ENCODE peak calls at places on chromosome 2, in five cellular contexts. I is vagina, Y is Panc1, O is breast epithelium, P is stomach. Z is an unnamed sample.

GRCh38 chr2:119180891-119181290 is 22.3 kb upstream of the C1QL2 start:
- DNase-seq in P (no peak), I (no peak), Y (no peak), O (no peak), Z (no peak)

GRCh38 chr2:156657809-156658208 is 221.6 kb downstream of the GPD2 start:
- DNase-seq in I (no peak), O (no peak), Y (no peak), P (no peak), Z (no peak)

GRCh38 chr2:170514140-170514539 is 201.0 kb upstream of the SP5 start:
- DNase-seq in P (no peak), I (no peak), Y (no peak), O (no peak), Z (no peak)

GRCh38 chr2:186129767-186130581 is 356.1 kb upstream of the ZC3H15 start:
- DNase-seq in I (no peak), O (no peak), P (no peak), Y (peak; percentile 22), Z (no peak)

GRCh38 chr2:162748566-162749215 is 89.9 kb downstream of the KCNH7 start:
- DNase-seq in P (no peak), O (no peak), Y (no peak), I (no peak), Z (no peak)

GRCh38 chr2:217826505-217826904 is 176.3 kb downstream of the TNS1 start:
- DNase-seq in I (no peak), O (no peak), P (no peak), Y (no peak), Z (peak; percentile 49)

GRCh38 chr2:7997279-7997678 is 684.6 kb upstream of the ID2 start:
- DNase-seq in I (no peak), Y (no peak), P (no peak), O (no peak), Z (no peak)

GRCh38 chr2:184530239-184530638 is 68.1 kb upstream of the ZNF804A start:
- DNase-seq in Y (no peak), P (no peak), I (no peak), O (no peak), Z (no peak)

DNA sequence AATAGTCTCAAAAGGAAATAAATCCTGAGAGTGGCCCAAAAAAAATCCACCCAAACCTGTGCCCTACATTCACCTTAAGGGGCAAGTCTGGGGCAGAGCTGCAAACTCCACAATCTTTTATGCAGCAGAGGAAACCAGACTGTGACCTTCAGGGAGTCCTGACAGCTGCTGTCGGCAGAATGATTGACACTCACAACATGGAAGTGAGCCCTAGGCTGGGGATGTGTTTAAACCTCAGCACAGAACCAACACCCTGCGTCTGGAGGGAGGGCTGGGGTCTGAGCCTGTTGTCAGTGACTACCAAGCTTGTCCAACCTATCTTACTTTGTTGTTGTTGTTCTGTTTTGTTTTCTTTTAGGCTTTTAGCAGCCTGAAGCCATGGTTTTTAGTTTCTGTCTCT is 39.6 kb downstream of the CRACDL start:
- DNase-seq in Y (no peak), O (no peak), P (no peak), I (peak; percentile 54), Z (no peak)
- TF ChIP-seq POLR2AphosphoS5 in Y (no peak), O (no peak), P (no peak), I (no peak), Z (no peak)

GRCh38 chr2:239293450-239294430 is 107.1 kb downstream of the HDAC4 start:
- DNase-seq in I (no peak), P (no peak), Y (no peak), O (peak; percentile 33), Z (peak; percentile 13)
- H3K4me1 ChIP-seq in I (peaks cover 71% of the 10 kb centered on the region), P (peaks cover 76% of the 10 kb centered on the region), Y (peaks cover 10% of the 10 kb centered on the region), O (no peaks in the 10 kb centered on the region), Z (peaks cover 92% of the 10 kb centered on the region)

GRCh38 chr2:100796499-100797100 is 23.3 kb upstream of the NPAS2 start:
- DNase-seq in P (no peak), I (no peak), Y (no peak), O (no peak), Z (no peak)

GRCh38 chr2:100791294-100791935 is 28.5 kb upstream of the NPAS2 start:
- DNase-seq in P (no peak), I (no peak), Y (no peak), O (no peak), Z (no peak)

GRCh38 chr2:100793220-100793619 is 26.7 kb upstream of the NPAS2 start:
- DNase-seq in Y (no peak), O (no peak), P (no peak), I (no peak), Z (no peak)

GRCh38 chr2:100791936-100792308 is 28.0 kb upstream of the NPAS2 start:
- DNase-seq in O (no peak), P (no peak), I (no peak), Y (no peak), Z (no peak)

GRCh38 chr2:100793982-100794381 is 26.0 kb upstream of the NPAS2 start:
- DNase-seq in O (no peak), P (no peak), I (no peak), Y (no peak), Z (no peak)
- TF ChIP-seq POLR2AphosphoS5 in O (no peak), P (no peak), I (no peak), Y (no peak), Z (no peak)

GRCh38 chr2:47169784-47170183 is 14.7 kb upstream of the STPG4 start:
- DNase-seq in I (no peak), P (no peak), Y (no peak), O (no peak), Z (no peak)
- H3K4me1 ChIP-seq in I (peaks cover 94% of the 10 kb centered on the region), P (peaks cover 22% of the 10 kb centered on the region), Y (peaks cover 59% of the 10 kb centered on the region), O (peaks cover 13% of the 10 kb centered on the region), Z (peaks cover 52% of the 10 kb centered on the region)

GRCh38 chr2:231104115-231104713 is 20.6 kb downstream of the HTR2B start:
- DNase-seq in O (no peak), Y (peak; percentile 63), I (no peak), P (peak; percentile 54), Z (peak; percentile 75)
- TF ChIP-seq POLR2AphosphoS5 in O (no peak), Y (no peak), I (peak; percentile 41), P (no peak), Z (no peak)

DNA sequence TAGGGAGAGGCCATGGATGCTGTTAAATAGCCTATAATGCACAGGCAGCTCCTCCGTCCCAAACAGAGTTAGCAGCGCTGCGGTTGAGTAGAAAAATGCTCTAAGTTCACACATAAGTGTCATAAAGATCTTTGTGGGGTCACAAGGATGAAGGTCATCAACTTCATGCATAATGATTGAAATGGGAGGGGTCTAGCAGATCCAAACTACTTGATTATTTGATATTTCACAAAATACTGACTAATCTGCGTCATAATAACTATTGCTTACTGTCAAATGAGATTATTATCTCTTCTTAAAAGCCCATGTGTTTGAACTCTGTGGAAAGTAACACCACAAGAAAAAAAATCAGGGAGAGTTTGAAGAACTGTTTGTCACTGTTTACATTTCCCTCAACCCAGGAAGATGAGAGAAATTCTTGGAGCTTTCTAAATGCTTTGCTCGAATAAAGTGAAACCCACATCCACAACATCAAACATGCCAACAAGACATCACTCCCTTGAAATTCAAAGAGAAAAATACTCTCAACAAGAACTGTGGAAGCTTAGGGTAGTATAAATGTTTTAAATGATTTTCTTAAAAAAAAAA is 50.5 kb upstream of the CREB1 start:
- DNase-seq in I (no peak), P (no peak), Y (no peak), O (no peak), Z (no peak)
- H3K4me1 ChIP-seq in I (no peaks in the 10 kb centered on the region), P (no peaks in the 10 kb centered on the region), Y (no peaks in the 10 kb centered on the region), O (no peaks in the 10 kb centered on the region), Z (no peaks in the 10 kb centered on the region)

GRCh38 chr2:202031261-202031986 is 2.2 kb upstream of the FZD7 start:
- DNase-seq in I (no peak), O (no peak), P (no peak), Y (no peak), Z (no peak)

GRCh38 chr2:202033317-202034248 is at the start of gene FZD7:
- DNase-seq in I (no peak), Y (peak; percentile 45), P (peak; percentile 91), O (peak; percentile 91), Z (peak; percentile 94)

GRCh38 chr2:202034249-202035088 is 814 bp downstream of the FZD7 start:
- DNase-seq in P (no peak), I (no peak), O (no peak), Y (no peak), Z (peak; percentile 21)

GRCh38 chr2:202030676-202031075 is 3.0 kb upstream of the FZD7 start:
- DNase-seq in O (no peak), I (no peak), P (no peak), Y (no peak), Z (no peak)

DNA sequence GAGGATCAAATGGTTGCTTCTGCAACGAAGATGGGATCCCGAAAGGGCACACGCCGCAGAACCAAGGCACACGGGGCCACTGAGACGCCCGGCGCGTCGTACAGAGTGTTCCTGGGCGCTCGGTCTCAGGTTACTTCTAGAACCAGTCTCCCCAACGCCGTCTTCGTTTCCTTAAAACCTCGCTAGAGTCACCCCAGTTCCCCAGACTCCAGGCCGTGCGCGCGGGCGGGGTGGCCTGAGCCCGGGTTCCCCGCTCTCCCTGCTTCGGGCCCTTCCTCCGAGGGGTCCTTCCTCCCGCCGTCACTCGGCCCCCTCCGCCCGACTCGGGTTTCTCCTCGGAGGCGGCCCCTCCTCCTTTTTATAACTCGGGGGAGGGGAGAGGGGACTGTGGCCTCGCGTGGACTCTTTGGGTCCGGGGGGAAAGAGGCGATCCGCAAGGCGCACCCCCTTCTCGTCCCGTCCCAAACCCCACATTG is 776 bp upstream of the FZD7 start:
- DNase-seq in P (peak; percentile 47), I (no peak), Y (no peak), O (peak; percentile 66), Z (peak; percentile 67)
- TF ChIP-seq POLR2AphosphoS5 in P (no peak), I (no peak), Y (no peak), O (peak; percentile 31), Z (no peak)

DNA sequence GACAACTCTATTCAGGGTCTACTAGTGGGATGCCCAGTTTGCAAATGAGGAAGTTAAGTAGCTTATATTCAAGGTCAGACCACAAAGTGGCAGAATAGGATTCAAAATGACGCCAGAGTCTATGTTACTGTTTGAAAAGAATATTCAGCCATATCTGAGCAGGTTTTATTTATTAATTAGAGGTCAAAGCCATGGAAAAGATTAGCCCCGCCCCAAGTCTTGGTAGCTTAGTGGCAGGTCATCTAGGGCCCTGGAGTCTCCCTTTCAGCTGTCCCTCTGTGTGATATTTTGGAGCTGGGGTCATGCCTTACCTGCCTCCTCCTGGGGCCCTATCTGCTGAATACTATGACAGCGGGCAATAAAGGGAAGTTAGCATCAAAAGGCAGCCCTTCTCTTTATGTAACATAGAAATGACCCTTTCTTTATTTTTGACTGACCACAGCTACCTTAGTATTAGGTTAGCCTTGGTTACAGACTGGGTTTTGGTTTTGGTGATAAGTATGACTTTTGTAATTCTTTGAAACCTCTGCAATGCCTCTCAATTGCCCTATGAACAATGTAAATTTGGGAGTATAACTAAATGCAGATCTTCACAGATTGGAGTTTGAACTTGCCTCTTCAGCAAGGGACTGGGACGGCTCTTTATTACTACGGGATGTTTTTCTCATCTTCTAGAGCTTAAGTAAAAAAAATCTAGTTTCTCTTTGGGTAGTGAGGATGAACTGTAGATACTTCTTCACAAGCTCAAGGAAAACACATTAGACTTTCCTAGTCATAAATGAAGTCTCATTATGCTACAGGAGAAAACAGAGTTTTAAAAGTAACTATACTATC is 153.0 kb upstream of the ITGA4 start:
- DNase-seq in P (no peak), O (no peak), I (no peak), Y (no peak), Z (no peak)
- H3K4me1 ChIP-seq in P (no peaks in the 10 kb centered on the region), O (no peaks in the 10 kb centered on the region), I (peaks cover 13% of the 10 kb centered on the region), Y (no peaks in the 10 kb centered on the region), Z (no peaks in the 10 kb centered on the region)

DNA sequence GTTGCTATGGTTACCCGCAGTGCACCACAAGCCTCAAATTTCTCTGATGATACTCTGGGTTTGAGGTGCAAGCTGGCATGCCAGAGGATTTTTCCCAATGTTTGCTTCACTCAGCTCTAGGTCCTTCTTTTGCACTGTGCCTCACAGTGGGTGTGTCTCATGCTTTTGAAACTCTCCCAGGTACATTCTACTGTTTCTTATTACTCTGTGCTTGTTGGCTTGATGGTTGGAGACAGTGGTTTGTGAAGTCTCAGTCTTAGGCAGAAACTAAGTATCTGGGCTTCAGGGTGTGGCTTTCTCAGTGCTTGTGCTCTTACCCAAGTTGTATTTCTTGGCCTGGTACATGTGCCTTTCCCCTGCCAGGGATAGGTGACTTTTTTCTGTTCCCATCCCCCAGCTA is 278.2 kb downstream of the RBM43 start:
- DNase-seq in I (no peak), O (no peak), P (no peak), Y (no peak), Z (no peak)
- TF ChIP-seq POLR2AphosphoS5 in I (no peak), O (no peak), P (no peak), Y (no peak), Z (no peak)

Z was measured in transverse colon.